ENCODE peak calls at places on chromosomes 16 and 17, in four cellular contexts. One of them, this sample, is unnamed.

GRCh38 chr17:79951361-79952264 is 84.1 kb downstream of the TBC1D16 start:
- DNase-seq in fibroblast of lung: peak; percentile 94
- DNase-seq in lower lobe of right lung: peak; percentile 78
- DNase-seq in heart right ventricle: peak; percentile 55
- DNase-seq in this sample: peak; percentile 77

GRCh38 chr17:7854851-7855642 is at the start of gene TMEM88:
- DNase-seq in heart right ventricle: peak; percentile 57
- DNase-seq in lower lobe of right lung: peak; percentile 54
- DNase-seq in fibroblast of lung: no peak
- DNase-seq in this sample: peak; percentile 91

GRCh38 chr17:79133214-79133613 is 58.6 kb downstream of the ENGASE start:
- DNase-seq in lower lobe of right lung: no peak
- DNase-seq in heart right ventricle: no peak
- DNase-seq in fibroblast of lung: no peak
- DNase-seq in this sample: no peak

GRCh38 chr16:2287916-2288547 is 20.1 kb upstream of the RNPS1 start:
- DNase-seq in fibroblast of lung: no peak
- DNase-seq in heart right ventricle: no peak
- DNase-seq in lower lobe of right lung: no peak
- DNase-seq in this sample: no peak

GRCh38 chr17:15404116-15404730 is 62.8 kb upstream of the TEKT3 start:
- DNase-seq in lower lobe of right lung: no peak
- DNase-seq in fibroblast of lung: peak; percentile 49
- DNase-seq in heart right ventricle: no peak
- DNase-seq in this sample: no peak

GRCh38 chr16:2686912-2687507 is 4.7 kb downstream of the KCTD5 start:
- DNase-seq in fibroblast of lung: no peak
- DNase-seq in heart right ventricle: peak; percentile 30
- DNase-seq in lower lobe of right lung: peak; percentile 79
- DNase-seq in this sample: no peak

GRCh38 chr17:70622382-70623260 is 453.3 kb downstream of the KCNJ2 start:
- DNase-seq in lower lobe of right lung: peak; percentile 51
- DNase-seq in fibroblast of lung: peak; percentile 43
- DNase-seq in heart right ventricle: peak; percentile 37
- DNase-seq in this sample: peak; percentile 91

GRCh38 chr17:42618442-42619150 is 9.1 kb downstream of the TUBG1 start:
- DNase-seq in heart right ventricle: peak; percentile 48
- DNase-seq in lower lobe of right lung: peak; percentile 52
- DNase-seq in fibroblast of lung: peak; percentile 24
- DNase-seq in this sample: peak; percentile 94

GRCh38 chr17:77526259-77526711 is 385.5 kb downstream of the SEC14L1 start:
- DNase-seq in heart right ventricle: no peak
- DNase-seq in lower lobe of right lung: no peak
- DNase-seq in fibroblast of lung: no peak
- DNase-seq in this sample: no peak

GRCh38 chr16:85800321-85800669 is 800 bp downstream of the COX4I1 start:
- DNase-seq in heart right ventricle: no peak
- DNase-seq in fibroblast of lung: no peak
- DNase-seq in lower lobe of right lung: no peak
- DNase-seq in this sample: no peak

GRCh38 chr16:46496701-46497100 is 124.5 kb downstream of the SHCBP1 start:
- DNase-seq in heart right ventricle: no peak
- DNase-seq in lower lobe of right lung: no peak
- DNase-seq in fibroblast of lung: no peak
- DNase-seq in this sample: no peak

GRCh38 chr17:74963656-74964055 is 8.9 kb downstream of the HID1 start:
- DNase-seq in fibroblast of lung: no peak
- DNase-seq in heart right ventricle: no peak
- DNase-seq in lower lobe of right lung: no peak
- DNase-seq in this sample: peak; percentile 83
- TF ChIP-seq CTCF in fibroblast of lung: no peak
- TF ChIP-seq CTCF in heart right ventricle: no peak
- TF ChIP-seq CTCF in lower lobe of right lung: no peak
- TF ChIP-seq CTCF in this sample: peak; percentile 62

DNA sequence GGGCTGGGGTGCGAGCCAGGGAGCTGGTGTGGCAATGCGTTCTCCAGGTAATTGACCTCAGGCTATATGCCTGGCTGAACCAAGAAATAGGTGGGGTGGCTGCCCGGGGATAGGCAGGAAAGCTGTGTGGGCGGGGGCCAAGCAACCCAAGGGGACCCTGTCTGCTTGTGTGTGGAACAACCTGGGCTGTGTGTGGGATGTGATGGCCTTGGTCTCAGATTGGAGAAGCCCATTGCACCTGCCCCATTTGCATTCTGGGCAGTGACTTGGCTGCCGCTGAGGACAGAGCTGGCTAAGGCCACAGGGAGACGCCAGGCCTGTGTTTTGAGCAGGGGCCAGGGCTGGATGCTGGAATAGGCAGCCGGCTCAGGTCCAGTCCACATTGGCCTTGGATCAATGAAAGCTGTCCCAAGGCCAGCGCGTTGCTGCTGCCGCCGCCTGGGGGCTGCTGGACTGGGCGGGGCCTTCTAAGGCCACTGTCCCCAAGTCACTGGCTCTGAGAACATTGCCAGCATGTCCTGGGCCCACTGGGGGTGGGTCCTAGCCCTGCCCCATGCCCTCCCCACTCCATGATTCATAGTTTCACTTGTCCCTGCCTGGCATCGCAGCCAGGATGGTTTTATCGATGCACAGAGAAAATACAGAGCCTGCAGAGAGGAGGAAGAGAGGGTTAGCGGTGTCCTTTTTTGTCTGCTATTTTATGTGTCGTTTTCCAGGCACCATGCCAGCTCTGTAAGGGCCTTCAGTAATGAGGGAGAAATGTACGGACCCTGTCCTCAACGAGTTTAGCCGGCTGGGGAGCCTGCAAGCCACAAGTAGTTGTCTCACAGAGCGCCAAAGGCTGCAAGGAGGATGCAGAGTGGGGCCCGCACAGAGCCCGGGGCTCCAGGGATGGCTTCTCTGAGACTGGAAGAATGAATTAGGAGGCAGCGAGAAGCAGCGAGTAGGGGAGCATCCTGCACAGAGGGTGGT is 43.9 kb downstream of the NKD1 start:
- DNase-seq in lower lobe of right lung: no peak
- DNase-seq in fibroblast of lung: no peak
- DNase-seq in heart right ventricle: peak; percentile 81
- DNase-seq in this sample: no peak
- TF ChIP-seq CTCF in lower lobe of right lung: no peak
- TF ChIP-seq CTCF in fibroblast of lung: no peak
- TF ChIP-seq CTCF in heart right ventricle: peak; percentile 33
- TF ChIP-seq CTCF in this sample: no peak

GRCh38 chr17:5784791-5785190 is 200.5 kb upstream of the NLRP1 start:
- DNase-seq in fibroblast of lung: no peak
- DNase-seq in heart right ventricle: no peak
- DNase-seq in lower lobe of right lung: no peak
- DNase-seq in this sample: no peak
- TF ChIP-seq CTCF in fibroblast of lung: no peak
- TF ChIP-seq CTCF in heart right ventricle: no peak
- TF ChIP-seq CTCF in lower lobe of right lung: no peak
- TF ChIP-seq CTCF in this sample: no peak

DNA sequence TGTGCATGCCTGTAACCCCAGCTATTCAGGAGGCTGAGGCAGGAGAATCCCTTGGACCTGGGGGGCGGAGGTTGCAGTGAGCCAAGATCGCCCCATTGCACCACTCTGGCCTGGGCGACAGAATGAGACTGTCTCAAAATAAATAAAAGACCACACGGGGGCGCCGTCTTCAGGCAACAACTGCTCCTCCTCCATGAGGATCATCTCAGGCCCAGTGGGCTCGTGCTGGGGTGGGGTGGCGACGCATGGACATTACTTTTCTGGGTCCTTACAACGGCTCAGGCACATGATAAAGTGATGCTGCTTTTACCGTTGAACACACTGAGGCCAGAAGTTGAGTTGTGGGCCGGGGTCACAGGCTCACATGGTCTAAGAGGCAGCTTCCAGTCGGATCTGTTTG is 56.2 kb downstream of the PRMT7 start:
- DNase-seq in fibroblast of lung: no peak
- DNase-seq in lower lobe of right lung: no peak
- DNase-seq in heart right ventricle: no peak
- DNase-seq in this sample: peak; percentile 90
- TF ChIP-seq CTCF in fibroblast of lung: peak; percentile 20
- TF ChIP-seq CTCF in lower lobe of right lung: peak; percentile 43
- TF ChIP-seq CTCF in heart right ventricle: peak; percentile 31
- TF ChIP-seq CTCF in this sample: peak; percentile 86

GRCh38 chr17:19647697-19648474 is 665 bp upstream of the ALDH3A2 start:
- DNase-seq in heart right ventricle: peak; percentile 71
- DNase-seq in fibroblast of lung: peak; percentile 66
- DNase-seq in lower lobe of right lung: peak; percentile 76
- DNase-seq in this sample: peak; percentile 92

GRCh38 chr17:19650826-19651225 is 2.3 kb downstream of the ALDH3A2 start:
- DNase-seq in lower lobe of right lung: no peak
- DNase-seq in fibroblast of lung: peak; percentile 49
- DNase-seq in heart right ventricle: no peak
- DNase-seq in this sample: no peak

GRCh38 chr17:19651461-19652238 is 3.1 kb downstream of the ALDH3A2 start:
- DNase-seq in lower lobe of right lung: no peak
- DNase-seq in heart right ventricle: no peak
- DNase-seq in fibroblast of lung: no peak
- DNase-seq in this sample: no peak

GRCh38 chr17:19646788-19647696 is 1.5 kb upstream of the ALDH3A2 start:
- DNase-seq in heart right ventricle: no peak
- DNase-seq in lower lobe of right lung: no peak
- DNase-seq in fibroblast of lung: peak; percentile 13
- DNase-seq in this sample: peak; percentile 88

GRCh38 chr17:19648475-19649406 is at the start of gene ALDH3A2:
- DNase-seq in fibroblast of lung: peak; percentile 91
- DNase-seq in lower lobe of right lung: peak; percentile 100
- DNase-seq in heart right ventricle: peak; percentile 98
- DNase-seq in this sample: peak; percentile 100
- TF ChIP-seq CTCF in fibroblast of lung: peak; percentile 22
- TF ChIP-seq CTCF in lower lobe of right lung: peak; percentile 40
- TF ChIP-seq CTCF in heart right ventricle: no peak
- TF ChIP-seq CTCF in this sample: peak; percentile 57

GRCh38 chr16:5916711-5917191 is 819.2 kb upstream of the EEF2KMT start:
- DNase-seq in lower lobe of right lung: no peak
- DNase-seq in heart right ventricle: no peak
- DNase-seq in fibroblast of lung: peak; percentile 67
- DNase-seq in this sample: peak; percentile 82
- TF ChIP-seq CTCF in lower lobe of right lung: no peak
- TF ChIP-seq CTCF in heart right ventricle: no peak
- TF ChIP-seq CTCF in fibroblast of lung: no peak
- TF ChIP-seq CTCF in this sample: no peak

GRCh38 chr16:10614685-10615084 is 34.3 kb upstream of the EMP2 start:
- DNase-seq in heart right ventricle: no peak
- DNase-seq in lower lobe of right lung: no peak
- DNase-seq in fibroblast of lung: no peak
- DNase-seq in this sample: no peak

GRCh38 chr16:10617662-10618420 is 37.4 kb upstream of the EMP2 start:
- DNase-seq in lower lobe of right lung: no peak
- DNase-seq in fibroblast of lung: peak; percentile 77
- DNase-seq in heart right ventricle: no peak
- DNase-seq in this sample: no peak

GRCh38 chr16:10618710-10619209 is 38.4 kb upstream of the EMP2 start:
- DNase-seq in lower lobe of right lung: no peak
- DNase-seq in fibroblast of lung: no peak
- DNase-seq in heart right ventricle: no peak
- DNase-seq in this sample: no peak

GRCh38 chr16:10616395-10616743 is 36.0 kb upstream of the EMP2 start:
- DNase-seq in lower lobe of right lung: no peak
- DNase-seq in heart right ventricle: no peak
- DNase-seq in fibroblast of lung: no peak
- DNase-seq in this sample: no peak

GRCh38 chr16:10616744-10617640 is 36.6 kb upstream of the EMP2 start:
- DNase-seq in heart right ventricle: peak; percentile 76
- DNase-seq in fibroblast of lung: peak; percentile 69
- DNase-seq in lower lobe of right lung: peak; percentile 83
- DNase-seq in this sample: peak; percentile 83
- TF ChIP-seq CTCF in heart right ventricle: peak; percentile 20
- TF ChIP-seq CTCF in fibroblast of lung: no peak
- TF ChIP-seq CTCF in lower lobe of right lung: peak; percentile 33
- TF ChIP-seq CTCF in this sample: no peak

DNA sequence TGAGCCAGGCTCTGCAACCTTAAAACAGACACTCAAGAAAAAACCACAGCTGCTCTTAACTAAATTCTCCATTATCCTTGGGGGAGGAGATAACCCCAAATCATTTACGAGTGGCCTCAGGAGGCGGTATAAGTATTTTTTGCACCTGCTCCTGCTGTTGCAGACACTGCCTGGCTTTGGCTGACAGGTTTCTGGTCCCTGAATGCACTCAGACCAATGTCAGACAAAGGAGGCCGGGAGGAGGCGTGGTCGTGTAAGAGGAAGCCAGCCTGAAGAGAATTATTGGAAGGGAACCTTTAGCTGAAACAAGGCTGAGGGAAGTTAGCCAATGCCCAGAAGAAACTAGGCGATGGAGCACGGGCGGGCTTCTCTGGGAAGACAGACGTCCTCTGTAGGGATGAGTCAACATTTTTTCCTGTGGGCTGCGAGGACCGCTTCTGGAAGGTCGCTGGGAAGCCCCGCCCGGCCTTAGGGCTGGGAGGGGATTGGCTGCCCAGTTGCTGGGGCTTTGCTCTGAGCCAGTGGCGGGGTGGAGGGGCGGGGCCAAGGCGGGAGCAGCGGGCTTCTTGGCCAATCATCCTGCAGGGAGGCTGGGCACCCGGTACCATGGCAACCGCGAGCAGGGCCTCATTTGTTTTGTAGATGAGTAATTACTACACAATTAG is 82.3 kb downstream of the CCDC182 start:
- DNase-seq in heart right ventricle: peak; percentile 97
- DNase-seq in lower lobe of right lung: peak; percentile 93
- DNase-seq in fibroblast of lung: peak; percentile 99
- DNase-seq in this sample: peak; percentile 100
- TF ChIP-seq CTCF in heart right ventricle: no peak
- TF ChIP-seq CTCF in lower lobe of right lung: no peak
- TF ChIP-seq CTCF in fibroblast of lung: no peak
- TF ChIP-seq CTCF in this sample: no peak

DNA sequence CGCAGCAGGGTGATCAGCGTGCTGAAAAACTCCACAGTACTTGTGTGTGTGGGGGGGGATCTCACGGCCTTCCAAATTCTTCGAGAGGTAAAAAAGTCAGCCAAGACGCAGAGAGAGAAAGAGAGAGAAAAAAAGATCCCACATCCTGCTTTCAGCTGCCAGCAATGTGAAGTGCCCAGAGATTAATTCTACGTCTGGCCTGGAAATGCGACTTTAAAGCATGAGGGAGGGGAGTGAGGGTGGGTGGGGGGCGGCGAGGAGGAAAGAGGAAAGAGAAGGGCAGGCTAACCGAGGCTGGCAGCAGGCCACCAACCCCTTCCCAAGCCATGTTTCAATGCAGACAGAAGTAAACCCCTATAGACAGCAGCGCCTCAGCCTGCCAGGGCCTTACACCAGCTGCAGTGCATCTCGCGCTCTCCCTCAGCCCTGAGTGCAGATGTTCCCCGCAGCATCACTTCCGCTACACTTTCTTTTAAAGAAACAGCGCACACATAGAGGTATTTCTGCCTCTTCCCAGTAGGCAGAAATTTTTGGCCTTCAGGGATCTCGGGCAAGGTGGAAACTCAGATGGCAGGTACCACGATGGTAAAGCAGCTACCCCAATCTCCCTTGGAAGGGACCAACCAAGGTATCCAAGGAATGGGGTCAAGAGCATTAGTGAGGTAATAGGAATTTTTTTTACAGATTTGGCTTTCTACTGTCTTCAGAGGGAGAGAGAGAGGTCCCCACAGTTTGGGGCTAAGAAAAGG is 87.8 kb downstream of the SMG6 start:
- DNase-seq in fibroblast of lung: peak; percentile 99
- DNase-seq in lower lobe of right lung: peak; percentile 66
- DNase-seq in heart right ventricle: peak; percentile 72
- DNase-seq in this sample: peak; percentile 78
- TF ChIP-seq CTCF in fibroblast of lung: no peak
- TF ChIP-seq CTCF in lower lobe of right lung: no peak
- TF ChIP-seq CTCF in heart right ventricle: no peak
- TF ChIP-seq CTCF in this sample: no peak

This sample was measured in endodermal cell.